ENCODE peak calls at places on chromosomes 1 and 21, in five cellular contexts. One of them, this sample, is unnamed.
A peak's percentile ranks its signal among the peaks of the same experiment; 100 is the strongest.

GRCh38 chr1:31588751-31589515 is 12.6 kb downstream of the TINAGL1 start:
- DNase-seq in K562: no peak
- DNase-seq in SK-N-SH: no peak
- DNase-seq in A549: no peak
- DNase-seq in GM12878: no peak
- DNase-seq in this sample: no peak

GRCh38 chr1:228544021-228544850 is 57.1 kb downstream of the RNF187 start:
- DNase-seq in K562: no peak
- DNase-seq in SK-N-SH: no peak
- DNase-seq in A549: no peak
- DNase-seq in GM12878: no peak
- DNase-seq in this sample: no peak

GRCh38 chr1:167442142-167442848 is 76.0 kb downstream of the CD247 start:
- DNase-seq in K562: peak; percentile 93
- DNase-seq in SK-N-SH: peak; percentile 91
- DNase-seq in A549: peak; percentile 79
- DNase-seq in GM12878: no peak
- DNase-seq in this sample: peak; percentile 55

GRCh38 chr1:161981735-161982525 is 41.7 kb downstream of the OLFML2B start:
- DNase-seq in K562: no peak
- DNase-seq in SK-N-SH: no peak
- DNase-seq in A549: no peak
- DNase-seq in GM12878: no peak
- DNase-seq in this sample: no peak

GRCh38 chr1:119015547-119015946 is 27.4 kb upstream of the TBX15 start:
- DNase-seq in K562: no peak
- DNase-seq in SK-N-SH: no peak
- DNase-seq in A549: no peak
- DNase-seq in GM12878: no peak
- DNase-seq in this sample: no peak

GRCh38 chr1:38527373-38527966 is 332.1 kb downstream of the RRAGC start:
- DNase-seq in K562: peak; percentile 61
- DNase-seq in SK-N-SH: no peak
- DNase-seq in A549: no peak
- DNase-seq in GM12878: peak; percentile 83
- DNase-seq in this sample: no peak

GRCh38 chr1:36359383-36359782 is 26.3 kb downstream of the STK40 start:
- DNase-seq in K562: no peak
- DNase-seq in SK-N-SH: no peak
- DNase-seq in A549: no peak
- DNase-seq in GM12878: no peak
- DNase-seq in this sample: no peak

GRCh38 chr1:53367503-53368313 is 39.8 kb upstream of the LRP8 start:
- DNase-seq in K562: peak; percentile 55
- DNase-seq in SK-N-SH: peak; percentile 58
- DNase-seq in A549: no peak
- DNase-seq in GM12878: peak; percentile 64
- DNase-seq in this sample: no peak

GRCh38 chr1:235047331-235047871 is 81.2 kb downstream of the TOMM20 start:
- DNase-seq in K562: no peak
- DNase-seq in SK-N-SH: no peak
- DNase-seq in A549: no peak
- DNase-seq in GM12878: no peak
- DNase-seq in this sample: no peak

GRCh38 chr1:64766385-64766784 is 21.5 kb downstream of the RAVER2 start:
- DNase-seq in K562: no peak
- DNase-seq in SK-N-SH: no peak
- DNase-seq in A549: no peak
- DNase-seq in GM12878: no peak
- DNase-seq in this sample: peak; percentile 7

GRCh38 chr1:230749150-230749549 is 2.0 kb downstream of the CAPN9 start:
- DNase-seq in K562: no peak
- DNase-seq in SK-N-SH: no peak
- DNase-seq in A549: no peak
- DNase-seq in GM12878: peak; percentile 4
- DNase-seq in this sample: no peak

GRCh38 chr1:79255421-79255820 is 248.9 kb upstream of the ADGRL4 start:
- DNase-seq in K562: no peak
- DNase-seq in SK-N-SH: no peak
- DNase-seq in A549: no peak
- DNase-seq in GM12878: no peak
- DNase-seq in this sample: no peak

GRCh38 chr1:9792156-9793042 is 31.4 kb downstream of the CLSTN1 start:
- DNase-seq in K562: no peak
- DNase-seq in SK-N-SH: peak; percentile 80
- DNase-seq in A549: no peak
- DNase-seq in GM12878: no peak
- DNase-seq in this sample: peak; percentile 36

GRCh38 chr1:153355445-153356071 is 2.1 kb upstream of the S100A9 start:
- DNase-seq in K562: peak; percentile 57
- DNase-seq in SK-N-SH: peak; percentile 59
- DNase-seq in A549: peak; percentile 75
- DNase-seq in GM12878: no peak
- DNase-seq in this sample: peak; percentile 31

GRCh38 chr21:44656868-44657267 is 864 bp upstream of the KRTAP12-3 start:
- DNase-seq in K562: no peak
- DNase-seq in SK-N-SH: no peak
- DNase-seq in A549: no peak
- DNase-seq in GM12878: no peak
- DNase-seq in this sample: no peak

GRCh38 chr1:239725933-239726332 is 339.6 kb downstream of the CHRM3 start:
- DNase-seq in K562: no peak
- DNase-seq in SK-N-SH: no peak
- DNase-seq in A549: no peak
- DNase-seq in GM12878: no peak
- DNase-seq in this sample: no peak

GRCh38 chr1:92653605-92654381 is 131.1 kb downstream of the EVI5 start:
- DNase-seq in K562: peak; percentile 15
- DNase-seq in SK-N-SH: no peak
- DNase-seq in A549: no peak
- DNase-seq in GM12878: no peak
- DNase-seq in this sample: no peak
- TF ChIP-seq RFX5 in K562: no peak
- TF ChIP-seq RFX5 in SK-N-SH: no peak
- TF ChIP-seq RFX5 in A549: no peak
- TF ChIP-seq RFX5 in GM12878: no peak
- TF ChIP-seq RFX5 in this sample: no peak

GRCh38 chr1:229694053-229694693 is 68.1 kb downstream of the URB2 start:
- DNase-seq in K562: no peak
- DNase-seq in SK-N-SH: peak; percentile 80
- DNase-seq in A549: peak; percentile 7
- DNase-seq in GM12878: no peak
- DNase-seq in this sample: peak; percentile 81
- TF ChIP-seq RCOR1 in K562: no peak
- TF ChIP-seq RCOR1 in SK-N-SH: peak; percentile 78
- TF ChIP-seq RCOR1 in A549: no peak
- TF ChIP-seq RCOR1 in GM12878: no peak
- TF ChIP-seq RCOR1 in this sample: no peak

GRCh38 chr1:26037904-26038303 is 8.0 kb downstream of the SLC30A2 start:
- DNase-seq in K562: no peak
- DNase-seq in SK-N-SH: no peak
- DNase-seq in A549: no peak
- DNase-seq in GM12878: no peak
- DNase-seq in this sample: no peak

GRCh38 chr1:26034504-26035202 is 11.3 kb downstream of the SLC30A2 start:
- DNase-seq in K562: no peak
- DNase-seq in SK-N-SH: peak; percentile 77
- DNase-seq in A549: no peak
- DNase-seq in GM12878: no peak
- DNase-seq in this sample: no peak

GRCh38 chr1:26035203-26035958 is 10.5 kb downstream of the SLC30A2 start:
- DNase-seq in K562: peak; percentile 99
- DNase-seq in SK-N-SH: peak; percentile 99
- DNase-seq in A549: peak; percentile 87
- DNase-seq in GM12878: peak; percentile 35
- DNase-seq in this sample: peak; percentile 87

GRCh38 chr1:26036756-26037281 is 9.1 kb downstream of the SLC30A2 start:
- DNase-seq in K562: no peak
- DNase-seq in SK-N-SH: no peak
- DNase-seq in A549: no peak
- DNase-seq in GM12878: no peak
- DNase-seq in this sample: no peak

GRCh38 chr1:26035959-26036755 is 9.8 kb downstream of the SLC30A2 start:
- DNase-seq in K562: peak; percentile 91
- DNase-seq in SK-N-SH: peak; percentile 95
- DNase-seq in A549: peak; percentile 55
- DNase-seq in GM12878: peak; percentile 13
- DNase-seq in this sample: peak; percentile 53
- TF ChIP-seq RFX5 in K562: no peak
- TF ChIP-seq RFX5 in SK-N-SH: no peak
- TF ChIP-seq RFX5 in A549: no peak
- TF ChIP-seq RFX5 in GM12878: no peak
- TF ChIP-seq RFX5 in this sample: no peak

GRCh38 chr21:36150192-36150711 is 6.4 kb upstream of the DOP1B start:
- DNase-seq in K562: no peak
- DNase-seq in SK-N-SH: no peak
- DNase-seq in A549: no peak
- DNase-seq in GM12878: peak; percentile 42
- DNase-seq in this sample: peak; percentile 54
- TF ChIP-seq RCOR1 in K562: no peak
- TF ChIP-seq RCOR1 in SK-N-SH: no peak
- TF ChIP-seq RCOR1 in A549: no peak
- TF ChIP-seq RCOR1 in GM12878: no peak
- TF ChIP-seq RCOR1 in this sample: no peak

GRCh38 chr1:112335351-112335750 is 60.7 kb upstream of the CTTNBP2NL start:
- DNase-seq in K562: no peak
- DNase-seq in SK-N-SH: no peak
- DNase-seq in A549: no peak
- DNase-seq in GM12878: no peak
- DNase-seq in this sample: peak; percentile 4
- TF ChIP-seq RFX5 in K562: no peak
- TF ChIP-seq RFX5 in SK-N-SH: no peak
- TF ChIP-seq RFX5 in A549: no peak
- TF ChIP-seq RFX5 in GM12878: no peak
- TF ChIP-seq RFX5 in this sample: no peak

GRCh38 chr1:90579212-90579802 is 137.8 kb downstream of the BARHL2 start:
- DNase-seq in K562: peak; percentile 58
- DNase-seq in SK-N-SH: peak; percentile 45
- DNase-seq in A549: peak; percentile 27
- DNase-seq in GM12878: no peak
- DNase-seq in this sample: peak; percentile 40
- TF ChIP-seq RCOR1 in K562: no peak
- TF ChIP-seq RCOR1 in SK-N-SH: no peak
- TF ChIP-seq RCOR1 in A549: no peak
- TF ChIP-seq RCOR1 in GM12878: no peak
- TF ChIP-seq RCOR1 in this sample: no peak

GRCh38 chr21:34205811-34206635 is 132.6 kb downstream of the MRPS6 start:
- DNase-seq in K562: no peak
- DNase-seq in SK-N-SH: no peak
- DNase-seq in A549: no peak
- DNase-seq in GM12878: peak; percentile 36
- DNase-seq in this sample: no peak

GRCh38 chr21:34202553-34203332 is 129.4 kb downstream of the MRPS6 start:
- DNase-seq in K562: no peak
- DNase-seq in SK-N-SH: peak; percentile 55
- DNase-seq in A549: peak; percentile 14
- DNase-seq in GM12878: no peak
- DNase-seq in this sample: no peak

GRCh38 chr21:34201441-34201838 is 128.1 kb downstream of the MRPS6 start:
- DNase-seq in K562: no peak
- DNase-seq in SK-N-SH: no peak
- DNase-seq in A549: no peak
- DNase-seq in GM12878: no peak
- DNase-seq in this sample: no peak

GRCh38 chr21:34204481-34205439 is 131.4 kb downstream of the MRPS6 start:
- DNase-seq in K562: no peak
- DNase-seq in SK-N-SH: peak; percentile 57
- DNase-seq in A549: no peak
- DNase-seq in GM12878: no peak
- DNase-seq in this sample: no peak

DNA sequence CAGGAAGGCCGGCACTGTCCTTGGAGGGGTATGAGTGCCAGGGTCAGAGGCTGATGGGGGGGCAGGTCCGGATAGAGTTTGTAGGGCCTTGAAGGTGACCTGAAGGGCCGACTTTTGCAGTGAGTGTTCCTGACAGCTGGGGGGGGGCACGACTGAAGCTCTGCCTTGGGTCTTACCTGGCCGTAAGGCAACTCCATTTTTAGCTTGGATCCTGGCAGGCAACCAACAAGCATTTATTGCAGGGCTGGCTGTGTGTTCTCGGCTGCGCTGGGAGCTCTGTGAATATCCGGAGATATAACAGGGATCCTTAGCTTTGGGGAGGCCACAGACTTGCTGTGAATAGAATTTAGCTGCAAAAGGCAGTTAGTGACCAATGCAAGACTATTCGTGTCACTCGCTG is 130.6 kb downstream of the MRPS6 start:
- DNase-seq in K562: no peak
- DNase-seq in SK-N-SH: no peak
- DNase-seq in A549: no peak
- DNase-seq in GM12878: no peak
- DNase-seq in this sample: no peak
- TF ChIP-seq RFX5 in K562: no peak
- TF ChIP-seq RFX5 in SK-N-SH: no peak
- TF ChIP-seq RFX5 in A549: no peak
- TF ChIP-seq RFX5 in GM12878: no peak
- TF ChIP-seq RFX5 in this sample: no peak

DNA sequence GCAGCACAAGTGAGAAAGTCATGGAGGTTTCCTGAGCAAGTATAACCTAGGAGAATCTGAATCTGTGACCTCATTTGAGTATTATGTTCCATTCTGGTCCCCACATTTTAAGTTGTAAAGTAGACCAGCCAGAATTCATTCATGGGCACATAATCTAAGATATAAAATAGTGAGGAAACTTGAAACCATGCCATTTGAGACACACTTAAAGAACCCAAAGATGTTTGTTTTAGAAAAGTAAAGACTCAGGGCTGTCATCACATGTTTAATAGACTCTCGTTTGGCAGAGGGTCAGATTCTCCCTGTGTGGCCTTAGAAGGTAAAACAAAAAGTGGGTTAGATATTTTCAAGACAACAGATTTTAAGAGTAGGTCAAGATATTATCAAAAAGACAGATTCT is 6.4 kb downstream of the SZT2 start:
- DNase-seq in K562: no peak
- DNase-seq in SK-N-SH: no peak
- DNase-seq in A549: no peak
- DNase-seq in GM12878: no peak
- DNase-seq in this sample: no peak
- TF ChIP-seq RCOR1 in K562: no peak
- TF ChIP-seq RCOR1 in SK-N-SH: no peak
- TF ChIP-seq RCOR1 in A549: no peak
- TF ChIP-seq RCOR1 in GM12878: no peak
- TF ChIP-seq RCOR1 in this sample: no peak